ENCODE peak calls at places on chromosomes 12 and 14, in seven cellular contexts. D is ovary, M is body of pancreas, L is HCT116, P is Peyer's patch, F is cardiac muscle cell, V is gastrocnemius medialis. Q is an unnamed sample.

GRCh38 chr14:102508774-102509743 is 517 bp downstream of the ANKRD9 start:
- DNase-seq in D (peak; percentile 73), L (no peak), P (peak; percentile 84), M (peak; percentile 60), F (peak; percentile 45), V (peak; percentile 66), Q (peak; percentile 71)

GRCh38 chr14:105092912-105093425 is 27.7 kb upstream of the GPR132 start:
- DNase-seq in V (no peak), L (no peak), D (peak; percentile 72), P (peak; percentile 83), F (peak; percentile 75), M (peak; percentile 61), Q (peak; percentile 79)

GRCh38 chr12:120439646-120440247 is 1.8 kb downstream of the COX6A1 start:
- DNase-seq in F (peak; percentile 62), L (peak; percentile 59), D (peak; percentile 20), P (peak; percentile 62), M (peak; percentile 74), V (peak; percentile 10), Q (peak; percentile 55)

GRCh38 chr12:124593176-124593575 is 25.8 kb upstream of the NCOR2 start:
- DNase-seq in P (no peak), V (no peak), L (no peak), M (no peak), F (no peak), D (no peak), Q (no peak)

GRCh38 chr12:110704231-110704630 is 15.3 kb upstream of the HVCN1 start:
- DNase-seq in P (no peak), V (no peak), F (no peak), M (no peak), D (no peak), L (no peak), Q (no peak)

GRCh38 chr12:63845726-63846125 is 1.2 kb downstream of the SRGAP1 start:
- DNase-seq in L (no peak), D (no peak), P (no peak), F (peak; percentile 38), V (no peak), M (no peak), Q (no peak)

GRCh38 chr12:4849024-4849594 is 60.6 kb upstream of the KCNA1 start:
- DNase-seq in F (peak; percentile 58), V (no peak), D (no peak), P (no peak), L (no peak), M (no peak), Q (no peak)

GRCh38 chr14:92549096-92549852 is 35.7 kb downstream of the RIN3 start:
- DNase-seq in V (no peak), M (no peak), L (no peak), P (peak; percentile 47), F (peak; percentile 26), D (no peak), Q (peak; percentile 57)

DNA sequence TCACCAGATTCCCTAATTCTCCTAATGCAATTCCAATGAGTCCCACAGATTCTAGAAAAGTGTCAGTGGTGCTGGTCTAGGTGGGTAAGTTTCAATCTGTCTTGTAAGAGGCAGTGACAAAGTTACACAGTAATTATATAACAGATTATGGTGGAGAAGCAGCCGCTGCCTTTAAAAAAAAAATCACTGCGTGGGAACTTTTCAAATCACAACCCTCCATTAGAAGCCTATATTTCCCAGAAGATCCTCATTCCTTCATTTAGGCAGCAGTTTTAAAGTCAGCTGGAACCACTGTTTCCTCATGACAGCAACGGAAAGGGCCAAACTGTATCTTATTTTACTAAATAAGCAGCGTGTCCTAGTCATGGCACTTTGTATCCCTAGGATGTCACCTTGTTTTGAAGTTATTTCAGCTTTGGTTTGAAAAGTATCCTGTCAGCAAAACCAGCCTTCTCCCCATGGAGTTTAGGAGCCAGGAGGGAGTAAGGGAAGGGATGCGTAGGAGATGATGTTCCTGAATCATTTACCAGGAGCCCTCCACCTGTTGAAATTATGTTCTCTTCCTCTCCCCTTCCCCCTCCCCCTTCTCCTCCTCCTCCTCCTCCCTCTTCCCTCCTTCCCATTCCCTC is 27.7 kb upstream of the DUSP6 start:
- DNase-seq in F (no peak), V (no peak), D (no peak), L (no peak), P (no peak), M (no peak), Q (no peak)
- H3K4me1 ChIP-seq in F (peaks cover 34% of the 10 kb centered on the region), V (peaks cover 4% of the 10 kb centered on the region), D (peaks cover 5% of the 10 kb centered on the region), L (peaks cover 12% of the 10 kb centered on the region), P (no peaks in the 10 kb centered on the region), M (peaks cover 30% of the 10 kb centered on the region), Q (peaks cover 21% of the 10 kb centered on the region)

DNA sequence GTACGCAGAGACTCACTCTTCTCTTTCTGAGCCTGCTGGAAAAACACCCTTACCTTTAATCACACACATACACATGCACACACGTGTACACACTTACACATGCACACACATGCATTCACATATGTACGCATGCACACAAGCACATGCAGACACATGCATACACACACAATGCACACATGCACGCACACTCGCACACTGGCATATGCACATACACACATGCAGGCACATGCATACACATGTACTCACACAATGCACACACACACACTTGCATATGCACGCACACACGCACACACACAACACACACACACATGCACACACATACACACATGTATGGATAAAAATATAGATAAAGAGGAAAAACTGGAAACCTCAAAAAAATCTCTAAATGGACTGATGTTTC is 249.0 kb downstream of the GLT1D1 start:
- DNase-seq in V (no peak), P (no peak), F (no peak), D (no peak), M (no peak), L (no peak), Q (no peak)
- H3K4me1 ChIP-seq in V (no peaks in the 10 kb centered on the region), P (no peaks in the 10 kb centered on the region), F (no peaks in the 10 kb centered on the region), D (no peaks in the 10 kb centered on the region), M (no peaks in the 10 kb centered on the region), L (no peaks in the 10 kb centered on the region), Q (no peaks in the 10 kb centered on the region)

DNA sequence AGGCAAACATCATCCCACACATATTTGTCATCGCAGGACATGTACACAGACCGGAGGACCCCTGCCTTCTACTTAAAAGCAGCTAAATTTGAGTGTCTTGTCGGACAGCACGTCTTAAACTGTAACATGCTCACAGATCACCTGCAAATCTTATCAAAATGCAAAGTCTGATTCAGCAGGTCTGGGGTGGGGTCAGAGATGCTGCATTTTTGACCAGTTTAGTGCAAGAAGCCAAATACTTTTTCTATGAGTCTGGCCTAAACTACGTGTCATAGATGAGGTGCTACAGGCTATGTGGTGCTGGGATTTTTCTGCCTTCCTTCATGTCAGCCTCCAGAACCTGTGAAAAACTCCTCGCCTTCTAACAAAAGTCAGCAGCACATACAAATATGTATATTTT is 178.8 kb upstream of the LHX5 start:
- DNase-seq in P (no peak), V (no peak), L (no peak), M (no peak), D (no peak), F (no peak), Q (no peak)
- H3K4me1 ChIP-seq in P (no peaks in the 10 kb centered on the region), V (no peaks in the 10 kb centered on the region), L (no peaks in the 10 kb centered on the region), M (no peaks in the 10 kb centered on the region), D (no peaks in the 10 kb centered on the region), F (peaks cover 8% of the 10 kb centered on the region), Q (no peaks in the 10 kb centered on the region)

DNA sequence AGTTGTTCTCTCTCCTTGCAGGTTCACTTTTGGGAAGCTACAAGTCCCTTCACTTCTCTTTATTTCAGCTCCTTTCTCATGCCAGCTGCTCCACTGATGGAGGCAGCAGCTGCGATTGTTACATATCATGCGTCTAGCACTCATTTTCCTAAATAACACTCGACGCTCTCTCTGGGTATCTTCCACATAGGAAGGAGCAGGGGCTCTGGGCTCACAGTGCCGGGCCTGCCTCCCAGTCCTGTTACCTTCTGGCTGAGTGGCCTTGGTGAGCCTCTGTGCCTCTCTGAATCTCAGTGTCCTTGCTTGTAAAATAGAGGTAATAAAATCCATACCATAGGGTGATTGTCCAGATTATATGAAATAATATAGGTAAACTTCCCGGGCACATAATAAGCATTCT is 162.5 kb upstream of the HIF1A start:
- DNase-seq in L (no peak), F (no peak), P (no peak), D (no peak), V (no peak), M (no peak), Q (no peak)
- H3K4me1 ChIP-seq in L (peaks cover 68% of the 10 kb centered on the region), F (peaks cover 16% of the 10 kb centered on the region), P (no peaks in the 10 kb centered on the region), D (no peaks in the 10 kb centered on the region), V (peaks cover 8% of the 10 kb centered on the region), M (peaks cover 85% of the 10 kb centered on the region), Q (no peaks in the 10 kb centered on the region)

DNA sequence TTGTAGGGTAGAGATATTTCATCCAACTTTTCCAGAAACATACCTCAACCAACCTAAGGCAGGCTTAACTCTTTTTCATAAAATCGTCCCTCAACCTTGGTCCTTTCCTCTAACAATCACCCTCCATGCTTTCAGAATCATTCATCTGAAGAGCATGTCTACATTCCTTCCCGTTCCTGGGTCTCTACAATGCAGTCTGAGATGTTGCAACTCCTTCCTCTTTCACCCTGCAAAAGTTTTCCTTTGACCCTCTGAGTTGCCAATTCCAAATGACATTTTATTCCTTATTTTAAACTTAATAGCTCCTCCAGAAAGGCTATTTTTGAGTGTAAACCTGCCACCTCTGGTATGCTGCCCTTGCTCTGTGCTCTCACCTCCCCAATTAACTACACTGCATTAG is 16.7 kb downstream of the SLC7A7 start:
- DNase-seq in P (no peak), L (no peak), F (peak; percentile 22), D (no peak), M (no peak), V (no peak), Q (no peak)
- H3K4me1 ChIP-seq in P (no peaks in the 10 kb centered on the region), L (no peaks in the 10 kb centered on the region), F (peaks cover 3% of the 10 kb centered on the region), D (no peaks in the 10 kb centered on the region), M (no peaks in the 10 kb centered on the region), V (no peaks in the 10 kb centered on the region), Q (no peaks in the 10 kb centered on the region)

GRCh38 chr14:31205681-31206535 is 1.7 kb downstream of the HECTD1 start:
- DNase-seq in L (no peak), M (no peak), V (no peak), D (no peak), F (peak; percentile 68), P (no peak), Q (no peak)
- H3K4me1 ChIP-seq in L (peaks cover 32% of the 10 kb centered on the region), M (peaks cover 20% of the 10 kb centered on the region), V (peaks cover 51% of the 10 kb centered on the region), D (peaks cover 3% of the 10 kb centered on the region), F (peaks cover 22% of the 10 kb centered on the region), P (peaks cover 4% of the 10 kb centered on the region), Q (peaks cover 14% of the 10 kb centered on the region)

Q was measured in heart right ventricle.